ENCODE peak calls at places on chromosome 11, in five cellular contexts. D, J, W, C and V are unnamed samples.

GRCh38 chr11:84408946-84409411 is 1122.8 kb upstream of the CCDC90B start:
- DNase-seq in C (no peak), D (no peak), J (no peak), W (no peak), V (no peak)

GRCh38 chr11:104275992-104276391 is 112.0 kb upstream of the PDGFD start:
- DNase-seq in D (no peak), W (no peak), J (no peak), C (no peak), V (no peak)

GRCh38 chr11:123061403-123062157 is at the start of gene HSPA8:
- DNase-seq in C (no peak), D (peak; percentile 46), W (peak; percentile 36), J (peak; percentile 32), V (no peak)

GRCh38 chr11:57539342-57539741 is 1.9 kb downstream of the SMTNL1 start:
- DNase-seq in J (no peak), D (no peak), C (no peak), W (no peak), V (no peak)

GRCh38 chr11:117593065-117593464 is 204.0 kb downstream of the DSCAML1 start:
- DNase-seq in C (no peak), W (no peak), D (no peak), J (no peak), V (no peak)

GRCh38 chr11:61116426-61117214 is 14.3 kb downstream of the CD5 start:
- DNase-seq in D (no peak), W (no peak), C (no peak), J (no peak), V (no peak)

GRCh38 chr11:92888701-92889100 is 80.8 kb upstream of the MTNR1B start:
- DNase-seq in D (no peak), C (no peak), W (no peak), J (peak; percentile 13), V (no peak)

GRCh38 chr11:116948375-116948774 is 111.0 kb upstream of the APOA1 start:
- DNase-seq in C (no peak), D (no peak), J (no peak), W (no peak), V (no peak)

GRCh38 chr11:5136246-5136645 is 1.9 kb downstream of the OR52A5 start:
- DNase-seq in J (no peak), W (no peak), C (no peak), D (no peak), V (no peak)

GRCh38 chr11:6693342-6694228 is 10.4 kb upstream of the MRPL17 start:
- DNase-seq in D (no peak), J (no peak), W (no peak), C (no peak), V (no peak)

GRCh38 chr11:120835601-120836228 is 188.2 kb upstream of the TBCEL start:
- DNase-seq in J (no peak), C (peak; percentile 63), W (no peak), D (peak; percentile 5), V (no peak)

GRCh38 chr11:101458161-101458560 is 125.6 kb downstream of the TRPC6 start:
- DNase-seq in D (no peak), J (no peak), W (no peak), C (no peak), V (no peak)

GRCh38 chr11:7665473-7666291 is 7.6 kb downstream of the CYB5R2 start:
- DNase-seq in J (peak; percentile 86), D (peak; percentile 65), W (peak; percentile 90), C (peak; percentile 34), V (peak; percentile 90)

GRCh38 chr11:61963016-61963281 is 4.5 kb downstream of the FTH1 start:
- DNase-seq in W (no peak), J (peak; percentile 55), C (no peak), D (no peak), V (no peak)

GRCh38 chr11:19321351-19321750 is 80.6 kb upstream of the E2F8 start:
- DNase-seq in C (no peak), W (no peak), J (no peak), D (no peak), V (no peak)

GRCh38 chr11:102007567-102008437 is 39.4 kb upstream of the CFAP300 start:
- DNase-seq in C (peak; percentile 1), J (peak; percentile 15), W (peak; percentile 39), D (peak; percentile 88), V (peak; percentile 19)

GRCh38 chr11:114033572-114033971 is 25.9 kb upstream of the ZBTB16 start:
- DNase-seq in W (no peak), C (no peak), D (no peak), J (no peak), V (no peak)
- TF ChIP-seq FOXM1 in W (no peak), C (no peak), D (no peak), J (no peak), V (no peak)

DNA sequence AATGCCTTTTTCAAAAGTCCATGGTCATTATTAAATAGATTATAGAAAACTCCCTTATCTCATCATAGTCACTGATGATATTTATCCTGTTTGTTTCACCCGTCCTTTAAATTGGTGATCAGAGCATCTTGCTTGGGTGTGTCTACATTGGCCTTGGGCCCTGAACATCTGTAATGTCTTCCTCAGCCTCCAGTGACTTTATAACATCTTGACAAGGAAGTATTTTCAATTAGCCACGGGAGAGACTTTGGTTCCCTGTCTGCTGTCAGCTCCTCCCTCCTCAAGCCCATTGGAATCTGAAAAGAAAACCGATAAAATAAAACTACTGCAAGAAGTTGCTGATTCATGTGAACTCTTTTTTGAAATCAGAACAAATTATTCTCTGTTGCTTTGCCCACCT is 116.9 kb upstream of the TTC12 start:
- DNase-seq in D (no peak), J (no peak), W (no peak), C (no peak), V (no peak)
- TF ChIP-seq FOXM1 in D (no peak), J (no peak), W (no peak), C (no peak), V (no peak)

GRCh38 chr11:86931059-86931964 is 23.9 kb downstream of the FZD4 start:
- DNase-seq in D (no peak), J (peak; percentile 62), W (no peak), C (no peak), V (no peak)

GRCh38 chr11:86932942-86933875 is 22.0 kb downstream of the FZD4 start:
- DNase-seq in W (no peak), D (no peak), C (no peak), J (no peak), V (no peak)

GRCh38 chr11:86934263-86934932 is 20.8 kb downstream of the FZD4 start:
- DNase-seq in W (no peak), D (no peak), J (no peak), C (no peak), V (no peak)

GRCh38 chr11:86934933-86935579 is 20.1 kb downstream of the FZD4 start:
- DNase-seq in D (no peak), W (no peak), C (no peak), J (no peak), V (no peak)

DNA sequence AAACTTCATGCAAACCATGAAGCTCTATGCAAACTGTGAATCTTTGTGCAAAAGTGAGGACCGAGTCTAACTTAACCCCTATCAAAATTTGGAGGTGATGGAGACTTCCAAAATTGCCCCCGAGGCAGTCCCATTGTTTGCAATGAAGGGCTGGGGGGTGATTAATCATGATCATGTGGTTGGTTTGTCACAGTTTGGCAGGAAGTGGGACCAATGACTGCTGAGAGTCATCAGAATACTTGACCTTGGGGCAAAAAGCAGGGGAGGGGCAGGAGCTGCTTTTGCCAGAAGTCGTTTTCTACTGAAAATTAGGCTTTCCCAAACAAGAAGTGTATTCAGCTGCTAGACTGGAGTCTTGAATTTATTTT is 23.2 kb downstream of the FZD4 start:
- DNase-seq in W (no peak), D (no peak), J (peak; percentile 82), C (no peak), V (no peak)
- TF ChIP-seq FOXM1 in W (no peak), D (no peak), J (peak; percentile 17), C (no peak), V (no peak)

GRCh38 chr11:66561975-66562248 is 6.5 kb downstream of the CTSF start:
- DNase-seq in D (no peak), J (no peak), W (no peak), C (no peak), V (no peak)

GRCh38 chr11:66559862-66560676 is 8.3 kb downstream of the CTSF start:
- DNase-seq in J (no peak), C (no peak), D (no peak), W (no peak), V (no peak)

GRCh38 chr11:66562907-66563583 is 5.4 kb downstream of the CTSF start:
- DNase-seq in C (no peak), W (no peak), D (no peak), J (no peak), V (no peak)

GRCh38 chr11:66562275-66562674 is 6.1 kb downstream of the CTSF start:
- DNase-seq in C (no peak), W (no peak), D (no peak), J (no peak), V (no peak)

DNA sequence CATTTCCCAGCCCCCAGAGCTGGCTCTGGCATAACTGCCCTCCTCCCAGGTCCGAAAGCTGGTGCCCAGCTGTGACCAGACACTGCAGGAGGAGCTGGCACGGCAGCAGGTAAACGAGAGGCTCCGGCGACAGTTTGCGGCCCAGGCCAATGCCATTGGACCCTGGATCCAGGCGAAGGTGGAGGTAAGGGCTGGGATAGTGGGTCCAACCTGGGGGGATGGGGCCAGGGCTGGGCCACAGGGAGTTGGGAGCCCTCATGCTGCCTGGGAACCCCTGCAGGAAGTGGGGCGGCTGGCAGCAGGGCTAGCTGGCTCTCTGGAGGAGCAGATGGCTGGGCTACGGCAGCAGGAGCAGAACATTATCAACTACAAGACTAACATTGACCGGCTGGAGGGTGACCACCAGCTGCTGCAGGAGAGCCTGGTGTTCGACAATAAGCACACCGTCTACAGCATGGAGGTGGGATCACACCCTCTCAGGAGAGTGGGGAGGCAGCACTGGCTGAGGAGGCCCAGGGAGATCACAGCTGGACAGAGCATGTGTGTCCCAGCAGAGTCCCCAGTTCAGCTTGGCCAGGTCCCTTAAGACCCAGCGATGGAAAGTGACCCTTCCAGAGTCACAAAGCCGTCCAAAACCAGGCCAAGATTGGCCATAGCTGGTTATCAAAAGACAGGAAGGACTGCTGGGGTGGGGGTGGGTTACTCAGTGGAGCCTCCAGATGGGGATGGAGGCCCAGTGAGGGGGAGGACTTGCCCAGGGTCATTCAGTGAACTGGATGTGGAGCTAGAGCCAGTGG is 7.0 kb downstream of the CTSF start:
- DNase-seq in D (no peak), W (no peak), C (no peak), J (peak; percentile 51), V (no peak)
- TF ChIP-seq FOXM1 in D (no peak), W (no peak), C (no peak), J (no peak), V (no peak)

DNA sequence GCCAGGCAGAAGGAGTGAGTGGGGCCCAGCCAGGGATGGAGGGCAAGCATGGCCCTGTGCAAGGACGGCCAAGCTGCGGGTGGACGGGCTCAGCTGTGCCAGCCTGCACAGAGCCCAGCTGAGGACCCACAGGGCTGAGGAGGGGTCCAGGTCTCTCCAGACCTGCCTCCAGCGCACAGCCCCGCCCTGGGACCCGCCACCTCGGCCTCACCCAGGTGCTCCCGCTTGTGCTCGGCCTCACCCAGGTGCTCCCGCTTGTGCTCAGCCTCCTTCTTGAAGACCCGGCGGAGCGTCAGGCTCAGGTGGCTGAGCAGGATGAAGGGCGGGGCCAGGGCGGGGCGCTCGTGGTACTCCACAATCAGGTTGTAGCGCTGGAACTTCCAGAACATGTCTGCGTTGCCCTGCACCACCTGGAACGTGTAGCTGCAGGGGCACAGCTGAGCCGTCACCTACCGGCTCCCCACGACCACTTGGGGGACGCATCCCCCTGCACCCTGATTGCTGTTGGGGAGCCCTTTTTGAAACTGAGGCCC is 6.4 kb downstream of the TSSC4 start:
- DNase-seq in J (no peak), D (no peak), C (no peak), W (no peak), V (no peak)
- TF ChIP-seq FOXM1 in J (no peak), D (no peak), C (no peak), W (no peak), V (no peak)

GRCh38 chr11:63443714-63444113 is 47.3 kb downstream of the PLAAT5 start:
- DNase-seq in C (no peak), D (no peak), J (peak; percentile 1), W (no peak), V (no peak)
- TF ChIP-seq FOXM1 in C (no peak), D (no peak), J (no peak), W (no peak), V (no peak)